ENCODE peak calls at places on chromosomes 7 and 10, in four cellular contexts. Q is K562, F is GM12878, C is HepG2. W is an unnamed sample.

GRCh38 chr7:4519819-4520520 is 162.1 kb upstream of the FOXK1 start:
- DNase-seq in F (no peak), C (no peak), Q (no peak), W (no peak)

GRCh38 chr7:123749537-123749857 is 694 bp upstream of the WASL start:
- DNase-seq in C (peak), Q (peak), F (no peak), W (no peak)

GRCh38 chr10:48299066-48299465 is 7.4 kb upstream of the MAPK8 start:
- DNase-seq in F (no peak), C (no peak), Q (no peak), W (no peak)

GRCh38 chr10:32357056-32357735 is 10.2 kb upstream of the EPC1 start:
- DNase-seq in F (no peak), Q (no peak), C (no peak), W (no peak)

GRCh38 chr10:36450385-36450784 is 675.0 kb upstream of the ANKRD30A start:
- DNase-seq in F (no peak), Q (no peak), C (no peak), W (no peak)

GRCh38 chr7:122217125-122217524 is 73.1 kb upstream of the AASS start:
- DNase-seq in F (no peak), Q (no peak), C (peak), W (no peak)

GRCh38 chr7:151853896-151854807 is 22.8 kb downstream of the PRKAG2 start:
- DNase-seq in Q (no peak), C (no peak), F (no peak), W (peak)

GRCh38 chr10:12130237-12130872 is 878 bp downstream of the SEC61A2 start:
- DNase-seq in Q (peak), F (peak), C (peak), W (peak)

GRCh38 chr7:351681-352480 is 61.9 kb downstream of the FOXL3 start:
- DNase-seq in Q (no peak), C (no peak), F (no peak), W (no peak)

GRCh38 chr7:1454471-1455065 is 4.7 kb downstream of the MICALL2 start:
- DNase-seq in C (no peak), Q (no peak), F (no peak), W (no peak)

GRCh38 chr10:17257466-17258321 is 29.7 kb downstream of the VIM start:
- DNase-seq in Q (peak), F (peak), C (peak), W (peak)

GRCh38 chr10:51640120-51640819 is 59.1 kb downstream of the CSTF2T start:
- DNase-seq in Q (no peak), F (no peak), C (no peak), W (peak)

GRCh38 chr7:125485223-125485622 is 555.6 kb upstream of the POT1 start:
- DNase-seq in F (no peak), Q (no peak), C (no peak), W (no peak)

GRCh38 chr10:70132098-70133029 is at the start of gene AIFM2:
- DNase-seq in Q (peak), F (no peak), C (peak), W (peak)

GRCh38 chr7:91850455-91850854 is 30.0 kb downstream of the MTERF1 start:
- DNase-seq in C (no peak), F (no peak), Q (no peak), W (no peak)

DNA sequence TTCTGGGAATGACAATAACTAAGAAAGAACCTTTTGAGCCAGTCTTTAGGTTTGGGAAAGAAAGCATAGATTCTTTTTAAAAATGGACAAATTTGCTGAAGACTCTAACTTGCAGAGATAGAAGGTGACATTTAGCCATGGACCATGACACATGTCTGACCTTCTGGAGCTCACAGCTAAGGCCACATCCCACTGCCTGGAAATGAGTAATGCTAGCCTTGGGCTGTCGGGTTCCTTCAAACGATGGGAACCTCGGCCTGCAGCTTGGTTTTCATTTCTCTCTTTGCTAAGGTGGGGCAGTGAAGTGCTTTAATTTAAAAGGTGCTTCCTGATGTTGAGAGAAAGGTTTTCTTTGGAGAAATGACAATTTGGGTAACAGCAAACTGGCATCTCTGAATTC is 223.2 kb downstream of the FANK1 start:
- DNase-seq in Q (no peak), C (no peak), F (no peak), W (no peak)
- TF ChIP-seq SP1 in Q (no peak), C (no peak), F (no peak), W (no peak)

DNA sequence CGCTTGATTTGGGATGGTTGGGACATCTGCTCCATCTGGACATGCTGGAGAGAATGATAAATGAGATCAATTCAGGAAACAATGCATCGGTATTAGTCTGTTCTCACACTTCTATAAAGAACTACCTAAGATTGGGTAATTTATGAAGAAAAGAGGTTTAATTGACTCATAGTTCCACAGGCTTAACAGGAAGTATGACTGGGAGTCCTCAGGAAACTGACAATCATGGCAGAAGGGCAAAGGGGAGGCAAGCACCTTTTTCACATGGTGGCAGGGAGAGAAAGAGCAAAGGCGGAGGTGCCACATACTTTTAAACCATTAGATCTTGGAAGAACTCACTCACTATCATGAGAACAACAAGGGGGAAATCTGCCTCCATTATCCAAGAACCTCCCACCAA is 16.8 kb upstream of the TSPAN12 start:
- DNase-seq in Q (no peak), F (no peak), C (no peak), W (no peak)
- TF ChIP-seq TARDBP in Q (no peak), F (no peak), C (no peak), W (no peak)

DNA sequence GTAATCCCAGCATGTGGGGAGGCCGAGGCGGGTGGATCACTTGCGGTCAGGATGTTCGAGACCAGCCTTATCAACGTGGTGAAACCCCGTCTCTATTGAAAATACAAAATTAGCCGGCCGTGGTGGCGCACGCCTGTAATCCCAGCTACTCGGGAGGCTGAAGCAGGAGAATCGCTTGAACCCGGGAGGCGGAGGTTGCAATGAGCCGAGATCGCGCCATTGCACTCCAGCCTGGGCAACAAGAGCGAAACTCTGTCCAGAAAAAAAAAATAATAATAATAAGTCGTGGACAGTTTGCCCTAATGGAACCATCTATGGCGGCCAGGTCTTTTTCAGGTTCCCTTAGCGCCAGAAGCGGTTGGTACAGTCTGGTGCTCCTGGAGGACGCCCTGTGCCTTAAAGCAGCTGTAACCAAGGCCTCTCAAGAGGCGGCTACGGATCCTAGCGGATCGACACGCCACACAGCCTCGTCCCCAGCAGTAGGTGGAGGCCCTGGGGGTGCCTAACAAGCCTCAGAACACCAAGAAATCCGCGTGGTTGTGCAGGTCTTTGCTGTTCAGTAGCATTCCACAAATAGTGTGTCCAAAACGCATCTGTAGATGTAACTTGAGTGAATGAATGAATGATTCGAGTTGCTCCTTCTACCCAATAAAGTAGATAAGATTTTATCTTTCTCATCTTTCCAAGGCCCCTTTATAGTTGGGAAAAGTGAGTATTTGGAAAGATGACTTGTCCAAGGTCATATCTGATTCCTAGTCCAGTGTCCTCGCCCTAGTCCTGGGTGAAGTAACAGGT is 982 bp downstream of the PGAM1 start:
- DNase-seq in Q (no peak), C (no peak), F (no peak), W (no peak)
- TF ChIP-seq FOXK2 in Q (no peak), C (no peak), F (no peak), W (no peak)

GRCh38 chr7:134320201-134320600 is 3.5 kb upstream of the SLC35B4 start:
- DNase-seq in C (no peak), F (no peak), Q (no peak), W (no peak)
- TF ChIP-seq SP1 in C (no peak), F (no peak), Q (no peak), W (no peak)

W was measured in HEK293T.